ENCODE peak calls at places on chromosomes 7 and 10, in five cellular contexts. One of them, this sample, is unnamed.

GRCh38 chr10:132456881-132457280 is 59.9 kb downstream of the PWWP2B start:
- DNase-seq in K562: no peak
- DNase-seq in SK-N-SH: no peak
- DNase-seq in GM12878: no peak
- DNase-seq in HepG2: no peak
- DNase-seq in this sample: no peak

GRCh38 chr7:51013218-51013786 is 230.6 kb upstream of the GRB10 start:
- DNase-seq in HepG2: no peak
- DNase-seq in K562: no peak
- DNase-seq in SK-N-SH: no peak
- DNase-seq in GM12878: no peak
- DNase-seq in this sample: no peak

GRCh38 chr7:22127835-22128527 is 182.3 kb upstream of the CDCA7L start:
- DNase-seq in GM12878: no peak
- DNase-seq in SK-N-SH: no peak
- DNase-seq in HepG2: no peak
- DNase-seq in K562: no peak
- DNase-seq in this sample: no peak

GRCh38 chr10:16518822-16519221 is 2.9 kb downstream of the C1QL3 start:
- DNase-seq in GM12878: no peak
- DNase-seq in HepG2: no peak
- DNase-seq in K562: no peak
- DNase-seq in SK-N-SH: peak
- DNase-seq in this sample: no peak

GRCh38 chr7:6260291-6261183 is 11.9 kb downstream of the CYTH3 start:
- DNase-seq in K562: no peak
- DNase-seq in HepG2: no peak
- DNase-seq in SK-N-SH: no peak
- DNase-seq in GM12878: no peak
- DNase-seq in this sample: no peak

GRCh38 chr7:24411226-24411625 is 127.2 kb downstream of the NPY start:
- DNase-seq in HepG2: no peak
- DNase-seq in GM12878: no peak
- DNase-seq in SK-N-SH: no peak
- DNase-seq in K562: no peak
- DNase-seq in this sample: no peak

GRCh38 chr10:102324061-102324460 is 71.4 kb upstream of the NFKB2 start:
- DNase-seq in SK-N-SH: no peak
- DNase-seq in HepG2: no peak
- DNase-seq in K562: no peak
- DNase-seq in GM12878: no peak
- DNase-seq in this sample: no peak

GRCh38 chr7:99219185-99219767 is 11.4 kb upstream of the KPNA7 start:
- DNase-seq in SK-N-SH: no peak
- DNase-seq in GM12878: no peak
- DNase-seq in HepG2: peak
- DNase-seq in K562: no peak
- DNase-seq in this sample: no peak

GRCh38 chr10:103895458-103896186 is 22.4 kb downstream of the STN1 start:
- DNase-seq in HepG2: no peak
- DNase-seq in K562: no peak
- DNase-seq in GM12878: no peak
- DNase-seq in SK-N-SH: no peak
- DNase-seq in this sample: no peak

GRCh38 chr10:100338434-100339036 is 8.5 kb upstream of the SCD start:
- DNase-seq in GM12878: no peak
- DNase-seq in HepG2: peak
- DNase-seq in K562: peak
- DNase-seq in SK-N-SH: peak
- DNase-seq in this sample: peak

GRCh38 chr10:24462889-24463552 is 254.1 kb downstream of the KIAA1217 start:
- DNase-seq in HepG2: no peak
- DNase-seq in GM12878: no peak
- DNase-seq in K562: no peak
- DNase-seq in SK-N-SH: no peak
- DNase-seq in this sample: no peak

GRCh38 chr7:92448185-92448747 is 984 bp downstream of the GATAD1 start:
- DNase-seq in GM12878: peak
- DNase-seq in K562: peak
- DNase-seq in SK-N-SH: peak
- DNase-seq in HepG2: peak
- DNase-seq in this sample: peak

GRCh38 chr7:82376739-82377138 is 66.8 kb downstream of the CACNA2D1 start:
- DNase-seq in GM12878: no peak
- DNase-seq in SK-N-SH: no peak
- DNase-seq in K562: no peak
- DNase-seq in HepG2: no peak
- DNase-seq in this sample: no peak

GRCh38 chr7:11297764-11298163 is 324.1 kb downstream of the PHF14 start:
- DNase-seq in SK-N-SH: no peak
- DNase-seq in GM12878: no peak
- DNase-seq in HepG2: no peak
- DNase-seq in K562: no peak
- DNase-seq in this sample: no peak

GRCh38 chr10:118732253-118733194 is 22.2 kb downstream of the CACUL1 start:
- DNase-seq in GM12878: no peak
- DNase-seq in SK-N-SH: no peak
- DNase-seq in K562: no peak
- DNase-seq in HepG2: no peak
- DNase-seq in this sample: no peak

GRCh38 chr10:73629165-73629564 is 12.1 kb downstream of the MYOZ1 start:
- DNase-seq in HepG2: no peak
- DNase-seq in SK-N-SH: no peak
- DNase-seq in K562: no peak
- DNase-seq in GM12878: no peak
- DNase-seq in this sample: no peak

GRCh38 chr10:75959209-75959608 is 527.8 kb downstream of the LRMDA start:
- DNase-seq in K562: no peak
- DNase-seq in SK-N-SH: no peak
- DNase-seq in GM12878: no peak
- DNase-seq in HepG2: peak
- DNase-seq in this sample: no peak

GRCh38 chr7:37259381-37259821 is 189.3 kb downstream of the ELMO1 start:
- DNase-seq in HepG2: no peak
- DNase-seq in GM12878: no peak
- DNase-seq in K562: no peak
- DNase-seq in SK-N-SH: no peak
- DNase-seq in this sample: no peak

GRCh38 chr10:130395248-130395936 is 259.2 kb downstream of the GLRX3 start:
- DNase-seq in SK-N-SH: no peak
- DNase-seq in GM12878: no peak
- DNase-seq in HepG2: no peak
- DNase-seq in K562: no peak
- DNase-seq in this sample: no peak

GRCh38 chr7:66099551-66100407 is 14.9 kb upstream of the CRCP start:
- DNase-seq in HepG2: no peak
- DNase-seq in SK-N-SH: no peak
- DNase-seq in K562: peak
- DNase-seq in GM12878: no peak
- DNase-seq in this sample: no peak

GRCh38 chr7:22295402-22296264 is 61.3 kb downstream of the RAPGEF5 start:
- DNase-seq in GM12878: no peak
- DNase-seq in K562: no peak
- DNase-seq in SK-N-SH: no peak
- DNase-seq in HepG2: no peak
- DNase-seq in this sample: no peak

GRCh38 chr7:16891338-16891737 is 9.6 kb upstream of the AGR3 start:
- DNase-seq in HepG2: peak
- DNase-seq in K562: no peak
- DNase-seq in GM12878: peak
- DNase-seq in SK-N-SH: no peak
- DNase-seq in this sample: peak

GRCh38 chr10:130169136-130169888 is 33.1 kb downstream of the GLRX3 start:
- DNase-seq in SK-N-SH: no peak
- DNase-seq in HepG2: no peak
- DNase-seq in K562: no peak
- DNase-seq in GM12878: no peak
- DNase-seq in this sample: no peak

GRCh38 chr7:40520986-40521738 is 386.4 kb downstream of the SUGCT start:
- DNase-seq in K562: no peak
- DNase-seq in SK-N-SH: no peak
- DNase-seq in HepG2: no peak
- DNase-seq in GM12878: no peak
- DNase-seq in this sample: no peak

GRCh38 chr7:68699090-68699711 is 899.1 kb upstream of the AUTS2 start:
- DNase-seq in HepG2: no peak
- DNase-seq in K562: no peak
- DNase-seq in SK-N-SH: no peak
- DNase-seq in GM12878: no peak
- DNase-seq in this sample: no peak

GRCh38 chr7:100397336-100398081 is 24.2 kb downstream of the PILRA start:
- DNase-seq in K562: no peak
- DNase-seq in HepG2: no peak
- DNase-seq in SK-N-SH: no peak
- DNase-seq in GM12878: no peak
- DNase-seq in this sample: no peak

GRCh38 chr10:96632974-96633373 is 46.2 kb upstream of the TM9SF3 start:
- DNase-seq in K562: no peak
- DNase-seq in SK-N-SH: no peak
- DNase-seq in HepG2: no peak
- DNase-seq in GM12878: no peak
- DNase-seq in this sample: no peak

DNA sequence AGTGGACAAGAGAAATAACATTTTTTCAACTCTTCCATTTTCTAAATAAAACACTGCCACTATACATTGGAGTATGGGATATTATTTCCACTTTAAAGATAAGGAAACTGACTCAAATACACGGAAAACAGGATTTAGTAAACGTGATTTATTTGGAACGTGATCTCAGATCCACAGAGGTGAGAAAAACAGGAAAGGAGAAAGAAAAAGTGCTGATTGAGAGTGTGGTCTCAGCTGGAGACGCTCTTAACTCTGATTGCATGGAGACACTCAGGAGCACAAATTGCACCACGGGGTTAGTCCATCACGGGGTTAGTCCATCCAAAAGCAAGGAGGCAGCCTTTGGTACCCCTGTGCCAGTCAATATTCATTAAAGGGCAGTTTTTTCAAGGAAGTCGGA is 142.5 kb downstream of the GNAT3 start:
- DNase-seq in SK-N-SH: no peak
- DNase-seq in GM12878: no peak
- DNase-seq in HepG2: no peak
- DNase-seq in K562: no peak
- DNase-seq in this sample: no peak
- TF ChIP-seq FOXM1 in SK-N-SH: no peak
- TF ChIP-seq FOXM1 in GM12878: no peak
- TF ChIP-seq FOXM1 in HepG2: no peak
- TF ChIP-seq FOXM1 in K562: no peak
- TF ChIP-seq FOXM1 in this sample: no peak

DNA sequence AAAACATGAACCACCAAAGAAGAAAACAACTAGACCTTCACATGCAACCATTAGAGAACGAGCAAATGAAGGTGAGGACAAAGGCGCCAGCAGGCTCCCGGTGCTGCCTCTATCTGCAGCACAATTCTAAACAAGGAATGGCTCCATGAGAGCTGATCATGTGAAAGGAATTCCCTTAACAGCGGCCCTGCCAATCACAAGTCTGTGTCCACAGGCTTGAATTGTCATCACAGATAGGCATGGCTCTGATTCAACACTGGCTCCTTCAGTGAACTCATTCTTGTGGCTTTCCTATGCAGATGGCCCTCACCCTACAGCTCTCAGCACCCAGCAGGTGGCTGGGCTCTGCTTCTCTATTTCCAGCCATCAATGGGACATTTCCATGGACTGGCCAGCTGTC is 36.3 kb downstream of the LAMB1 start:
- DNase-seq in GM12878: no peak
- DNase-seq in SK-N-SH: no peak
- DNase-seq in K562: no peak
- DNase-seq in HepG2: peak
- DNase-seq in this sample: no peak
- TF ChIP-seq FOXM1 in GM12878: no peak
- TF ChIP-seq FOXM1 in SK-N-SH: no peak
- TF ChIP-seq FOXM1 in K562: no peak
- TF ChIP-seq FOXM1 in HepG2: no peak
- TF ChIP-seq FOXM1 in this sample: no peak

DNA sequence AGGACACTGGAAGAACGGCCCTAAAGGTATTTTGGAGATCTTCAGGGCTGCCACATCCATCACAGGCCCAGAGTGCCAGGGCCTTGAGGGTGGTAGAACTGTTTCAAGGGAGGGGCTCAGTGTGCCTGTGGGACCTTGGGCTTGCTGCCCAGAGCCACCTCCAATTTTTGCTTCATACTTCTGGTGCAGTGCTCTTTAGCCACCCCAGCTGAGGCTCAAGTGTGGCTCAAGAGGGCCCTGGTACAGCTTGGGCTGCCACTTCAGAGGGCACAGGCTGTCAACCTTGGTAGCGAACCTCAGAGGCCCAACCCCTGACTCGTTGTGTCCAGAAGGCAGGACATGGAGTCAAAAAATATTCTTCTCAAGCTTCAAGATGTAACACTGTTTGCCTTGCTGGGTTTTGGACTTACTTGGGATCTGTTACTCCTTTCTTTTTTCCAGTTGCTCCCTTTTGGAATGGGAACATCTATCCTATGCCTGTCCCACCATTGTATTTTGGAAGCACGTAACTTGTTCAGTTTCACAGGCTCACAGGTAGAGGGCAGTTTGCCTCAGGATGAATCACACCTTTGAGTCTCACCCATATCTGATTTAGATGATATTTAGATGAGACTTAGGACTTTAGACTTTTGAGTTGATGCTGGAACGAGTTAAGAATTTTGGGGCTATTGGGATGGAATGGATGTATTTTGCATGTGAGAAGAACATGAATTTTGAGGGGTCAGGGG is 224.8 kb downstream of the RPS24 start:
- DNase-seq in K562: no peak
- DNase-seq in SK-N-SH: no peak
- DNase-seq in GM12878: no peak
- DNase-seq in HepG2: no peak
- DNase-seq in this sample: no peak
- TF ChIP-seq FOXM1 in K562: no peak
- TF ChIP-seq FOXM1 in SK-N-SH: no peak
- TF ChIP-seq FOXM1 in GM12878: no peak
- TF ChIP-seq FOXM1 in HepG2: no peak
- TF ChIP-seq FOXM1 in this sample: no peak

DNA sequence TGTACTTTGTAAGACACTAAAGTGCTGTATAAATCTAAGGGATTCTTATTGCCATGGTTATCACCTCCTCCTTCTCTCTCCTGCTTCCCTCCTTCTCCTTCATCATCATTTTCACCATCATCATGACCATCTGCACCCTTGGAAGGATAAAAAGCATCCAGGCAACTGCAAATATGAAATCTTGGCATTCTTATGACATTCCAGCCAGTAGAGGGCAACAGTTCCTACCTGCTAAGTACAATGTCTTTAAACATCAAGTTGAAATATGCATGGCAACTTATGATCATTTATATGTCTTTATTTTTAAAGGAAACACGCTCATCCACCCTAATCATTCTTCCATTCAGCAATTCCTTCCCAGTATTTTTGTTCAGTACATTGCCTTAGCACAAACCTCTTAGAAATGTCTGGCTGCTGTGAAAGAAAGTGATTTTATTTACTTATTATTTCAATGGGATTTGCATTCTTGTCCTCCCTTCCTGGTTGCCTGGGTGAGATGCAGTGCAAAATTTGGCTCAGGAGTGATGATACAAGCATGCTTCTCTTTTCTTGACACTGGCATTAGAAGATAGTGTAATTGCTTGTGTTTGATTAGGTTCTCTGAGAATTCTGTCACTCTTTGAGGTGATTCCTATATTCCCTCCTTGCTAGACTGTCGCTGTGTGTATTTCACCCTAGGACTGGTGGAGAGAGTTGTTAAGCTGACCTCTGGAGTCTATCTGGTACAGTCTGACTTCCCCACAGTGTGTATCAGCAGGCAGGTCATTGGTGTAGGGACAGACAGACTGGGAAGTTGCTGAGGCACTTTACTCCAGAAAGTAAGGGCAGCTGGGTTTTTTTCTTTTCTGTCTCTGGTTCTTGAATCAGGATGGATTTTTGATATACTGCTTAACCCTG is 188.5 kb upstream of the BMPER start:
- DNase-seq in HepG2: peak
- DNase-seq in GM12878: no peak
- DNase-seq in SK-N-SH: no peak
- DNase-seq in K562: peak
- DNase-seq in this sample: peak
- TF ChIP-seq FOXM1 in HepG2: no peak
- TF ChIP-seq FOXM1 in GM12878: no peak
- TF ChIP-seq FOXM1 in SK-N-SH: no peak
- TF ChIP-seq FOXM1 in K562: no peak
- TF ChIP-seq FOXM1 in this sample: no peak

This sample was measured in HEK293T.